ENCODE peak calls at places on chromosome 21, in nine cellular contexts. One of them, this sample, is unnamed.

GRCh38 chr21:26732442-26733221 is 112.6 kb downstream of the ADAMTS1 start:
- DNase-seq in stomach: peak; percentile 44
- DNase-seq in GM23338: peak; percentile 85
- DNase-seq in prostate gland: no peak
- DNase-seq in HL-60: no peak
- DNase-seq in H1: peak; percentile 80
- DNase-seq in SK-N-SH: peak; percentile 14
- DNase-seq in GM12878: no peak
- DNase-seq in K562: no peak
- DNase-seq in this sample: no peak

GRCh38 chr21:32190491-32191144 is 88.2 kb downstream of the MIS18A start:
- DNase-seq in stomach: no peak
- DNase-seq in GM23338: no peak
- DNase-seq in prostate gland: no peak
- DNase-seq in HL-60: no peak
- DNase-seq in H1: no peak
- DNase-seq in SK-N-SH: no peak
- DNase-seq in GM12878: peak; percentile 31
- DNase-seq in K562: no peak
- DNase-seq in this sample: no peak

GRCh38 chr21:22993822-22994574 is 1995.8 kb downstream of the NCAM2 start:
- DNase-seq in stomach: no peak
- DNase-seq in GM23338: no peak
- DNase-seq in prostate gland: no peak
- DNase-seq in HL-60: no peak
- DNase-seq in H1: no peak
- DNase-seq in SK-N-SH: no peak
- DNase-seq in GM12878: no peak
- DNase-seq in K562: no peak
- DNase-seq in this sample: no peak

GRCh38 chr21:37227071-37228002 is 39.8 kb downstream of the VPS26C start:
- DNase-seq in stomach: no peak
- DNase-seq in GM23338: no peak
- DNase-seq in prostate gland: no peak
- DNase-seq in HL-60: no peak
- DNase-seq in H1: peak; percentile 34
- DNase-seq in SK-N-SH: no peak
- DNase-seq in GM12878: no peak
- DNase-seq in K562: no peak
- DNase-seq in this sample: no peak

GRCh38 chr21:37253991-37254390 is 13.1 kb downstream of the VPS26C start:
- DNase-seq in stomach: no peak
- DNase-seq in GM23338: no peak
- DNase-seq in prostate gland: no peak
- DNase-seq in HL-60: no peak
- DNase-seq in H1: no peak
- DNase-seq in SK-N-SH: no peak
- DNase-seq in GM12878: no peak
- DNase-seq in K562: no peak
- DNase-seq in this sample: no peak

GRCh38 chr21:39715804-39716397 is 29.1 kb upstream of the IGSF5 start:
- DNase-seq in stomach: peak; percentile 65
- DNase-seq in GM23338: peak; percentile 81
- DNase-seq in prostate gland: peak; percentile 45
- DNase-seq in HL-60: peak; percentile 38
- DNase-seq in H1: peak; percentile 73
- DNase-seq in SK-N-SH: peak; percentile 54
- DNase-seq in GM12878: no peak
- DNase-seq in K562: peak; percentile 68
- DNase-seq in this sample: no peak

GRCh38 chr21:38267136-38267535 is 10.3 kb downstream of the KCNJ15 start:
- DNase-seq in stomach: no peak
- DNase-seq in GM23338: no peak
- DNase-seq in prostate gland: no peak
- DNase-seq in HL-60: no peak
- DNase-seq in H1: no peak
- DNase-seq in SK-N-SH: no peak
- DNase-seq in GM12878: no peak
- DNase-seq in K562: no peak
- DNase-seq in this sample: no peak

GRCh38 chr21:41928621-41929220 is 25.1 kb downstream of the C2CD2 start:
- DNase-seq in stomach: no peak
- DNase-seq in GM23338: no peak
- DNase-seq in prostate gland: no peak
- DNase-seq in HL-60: peak; percentile 57
- DNase-seq in H1: no peak
- DNase-seq in SK-N-SH: no peak
- DNase-seq in GM12878: peak; percentile 85
- DNase-seq in K562: no peak
- DNase-seq in this sample: peak; percentile 65

GRCh38 chr21:39014751-39015150 is 168.5 kb downstream of the PSMG1 start:
- DNase-seq in stomach: no peak
- DNase-seq in GM23338: no peak
- DNase-seq in prostate gland: no peak
- DNase-seq in HL-60: no peak
- DNase-seq in H1: no peak
- DNase-seq in SK-N-SH: no peak
- DNase-seq in GM12878: no peak
- DNase-seq in K562: no peak
- DNase-seq in this sample: no peak

GRCh38 chr21:43331962-43332458 is 94.9 kb downstream of the SIK1 start:
- DNase-seq in stomach: no peak
- DNase-seq in GM23338: no peak
- DNase-seq in prostate gland: peak; percentile 80
- DNase-seq in HL-60: no peak
- DNase-seq in H1: no peak
- DNase-seq in SK-N-SH: no peak
- DNase-seq in GM12878: no peak
- DNase-seq in K562: no peak
- DNase-seq in this sample: no peak

GRCh38 chr21:43578677-43579313 is 80.5 kb downstream of the HSF2BP start:
- DNase-seq in stomach: peak; percentile 55
- DNase-seq in GM23338: no peak
- DNase-seq in prostate gland: no peak
- DNase-seq in HL-60: no peak
- DNase-seq in H1: no peak
- DNase-seq in SK-N-SH: no peak
- DNase-seq in GM12878: no peak
- DNase-seq in K562: no peak
- DNase-seq in this sample: no peak

GRCh38 chr21:39662411-39662953 is 49.7 kb downstream of the B3GALT5 start:
- DNase-seq in stomach: no peak
- DNase-seq in GM23338: no peak
- DNase-seq in prostate gland: no peak
- DNase-seq in HL-60: no peak
- DNase-seq in H1: no peak
- DNase-seq in SK-N-SH: no peak
- DNase-seq in GM12878: no peak
- DNase-seq in K562: no peak
- DNase-seq in this sample: no peak

GRCh38 chr21:29379517-29380054 is 80.9 kb downstream of the BACH1 start:
- DNase-seq in stomach: no peak
- DNase-seq in GM23338: no peak
- DNase-seq in prostate gland: no peak
- DNase-seq in HL-60: no peak
- DNase-seq in H1: no peak
- DNase-seq in SK-N-SH: no peak
- DNase-seq in GM12878: no peak
- DNase-seq in K562: no peak
- DNase-seq in this sample: no peak

GRCh38 chr21:36613064-36613463 is 85.9 kb upstream of the SIM2 start:
- DNase-seq in stomach: peak; percentile 39
- DNase-seq in GM23338: no peak
- DNase-seq in prostate gland: peak; percentile 73
- DNase-seq in HL-60: no peak
- DNase-seq in H1: no peak
- DNase-seq in SK-N-SH: no peak
- DNase-seq in GM12878: no peak
- DNase-seq in K562: no peak
- DNase-seq in this sample: no peak

GRCh38 chr21:43346551-43346950 is 80.4 kb downstream of the SIK1 start:
- DNase-seq in stomach: no peak
- DNase-seq in GM23338: no peak
- DNase-seq in prostate gland: no peak
- DNase-seq in HL-60: no peak
- DNase-seq in H1: no peak
- DNase-seq in SK-N-SH: no peak
- DNase-seq in GM12878: no peak
- DNase-seq in K562: no peak
- DNase-seq in this sample: no peak

GRCh38 chr21:29181799-29182470 is 51.5 kb downstream of the MAP3K7CL start:
- DNase-seq in stomach: no peak
- DNase-seq in GM23338: no peak
- DNase-seq in prostate gland: peak; percentile 60
- DNase-seq in HL-60: no peak
- DNase-seq in H1: no peak
- DNase-seq in SK-N-SH: no peak
- DNase-seq in GM12878: no peak
- DNase-seq in K562: no peak
- DNase-seq in this sample: no peak

GRCh38 chr21:41611441-41611840 is 103.5 kb upstream of the TMPRSS2 start:
- DNase-seq in stomach: no peak
- DNase-seq in GM23338: no peak
- DNase-seq in prostate gland: no peak
- DNase-seq in HL-60: no peak
- DNase-seq in H1: no peak
- DNase-seq in SK-N-SH: no peak
- DNase-seq in GM12878: no peak
- DNase-seq in K562: no peak
- DNase-seq in this sample: no peak

GRCh38 chr21:37164742-37165141 is 91.7 kb downstream of the TTC3 start:
- DNase-seq in stomach: no peak
- DNase-seq in GM23338: no peak
- DNase-seq in prostate gland: no peak
- DNase-seq in HL-60: no peak
- DNase-seq in H1: no peak
- DNase-seq in SK-N-SH: no peak
- DNase-seq in GM12878: no peak
- DNase-seq in K562: no peak
- DNase-seq in this sample: no peak

GRCh38 chr21:40640427-40640826 is 206.5 kb downstream of the DSCAM start:
- DNase-seq in stomach: no peak
- DNase-seq in GM23338: no peak
- DNase-seq in prostate gland: no peak
- DNase-seq in HL-60: no peak
- DNase-seq in H1: no peak
- DNase-seq in SK-N-SH: no peak
- DNase-seq in GM12878: no peak
- DNase-seq in K562: no peak
- DNase-seq in this sample: no peak

GRCh38 chr21:41952568-41953248 is 1.1 kb downstream of the C2CD2 start:
- DNase-seq in stomach: no peak
- DNase-seq in GM23338: peak; percentile 49
- DNase-seq in prostate gland: no peak
- DNase-seq in HL-60: peak; percentile 22
- DNase-seq in H1: no peak
- DNase-seq in SK-N-SH: no peak
- DNase-seq in GM12878: no peak
- DNase-seq in K562: no peak
- DNase-seq in this sample: peak; percentile 65

DNA sequence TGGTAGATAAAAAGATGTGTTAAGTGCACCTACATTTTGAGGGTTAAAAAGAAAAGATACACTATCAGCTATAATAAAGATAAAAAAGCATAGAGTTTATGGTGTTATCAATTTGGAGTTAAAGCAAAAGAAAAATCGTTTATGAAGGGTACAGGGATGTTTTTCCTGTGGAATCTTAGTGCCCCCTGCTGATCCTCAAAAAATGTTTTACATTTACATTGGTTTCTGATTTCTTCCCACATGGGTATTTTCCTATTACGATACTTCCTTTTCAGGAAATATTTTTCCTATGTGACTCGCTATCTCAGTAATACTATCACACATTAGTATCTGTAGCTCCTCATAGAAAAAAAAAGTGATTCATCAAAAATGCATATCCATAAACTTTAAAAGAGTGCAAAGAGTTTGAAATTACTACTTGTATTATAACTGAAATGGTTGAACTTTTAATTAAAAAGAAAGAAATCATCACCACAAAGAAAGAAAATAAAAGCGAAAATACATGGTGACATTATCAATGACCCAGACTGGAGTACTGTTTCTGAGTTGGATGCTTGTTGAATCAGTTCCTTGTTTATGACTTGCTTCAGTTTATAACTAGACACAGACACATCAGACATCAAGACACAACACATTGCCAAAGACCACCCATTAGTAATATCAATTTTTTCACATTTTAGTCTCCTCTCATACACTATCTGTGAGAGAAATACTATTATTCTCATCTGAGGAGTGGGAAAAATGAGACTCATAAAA is 293.2 kb downstream of the MRPL39 start:
- DNase-seq in stomach: no peak
- DNase-seq in GM23338: no peak
- DNase-seq in prostate gland: no peak
- DNase-seq in HL-60: no peak
- DNase-seq in H1: no peak
- DNase-seq in SK-N-SH: peak; percentile 23
- DNase-seq in GM12878: no peak
- DNase-seq in K562: no peak
- DNase-seq in this sample: no peak
- H3K4me3 ChIP-seq in stomach: no peak overlapping the region
- H3K4me3 ChIP-seq in GM23338: no peak overlapping the region
- H3K4me3 ChIP-seq in prostate gland: no peak overlapping the region
- H3K4me3 ChIP-seq in HL-60: no peak overlapping the region
- H3K4me3 ChIP-seq in H1: no peak overlapping the region
- H3K4me3 ChIP-seq in SK-N-SH: peak overlapping the region; percentile 13
- H3K4me3 ChIP-seq in GM12878: no peak overlapping the region
- H3K4me3 ChIP-seq in K562: no peak overlapping the region
- H3K4me3 ChIP-seq in this sample: no peak overlapping the region

GRCh38 chr21:24436236-24436635 is 1171.0 kb downstream of the MRPL39 start:
- DNase-seq in stomach: no peak
- DNase-seq in GM23338: no peak
- DNase-seq in prostate gland: peak; percentile 64
- DNase-seq in HL-60: no peak
- DNase-seq in H1: no peak
- DNase-seq in SK-N-SH: no peak
- DNase-seq in GM12878: no peak
- DNase-seq in K562: no peak
- DNase-seq in this sample: no peak
- TF ChIP-seq POLR2AphosphoS5 in stomach: no peak
- TF ChIP-seq POLR2AphosphoS5 in GM23338: no peak
- TF ChIP-seq POLR2AphosphoS5 in prostate gland: peak; percentile 55
- TF ChIP-seq POLR2AphosphoS5 in HL-60: no peak
- TF ChIP-seq POLR2AphosphoS5 in H1: no peak
- TF ChIP-seq POLR2AphosphoS5 in SK-N-SH: no peak
- TF ChIP-seq POLR2AphosphoS5 in GM12878: no peak
- TF ChIP-seq POLR2AphosphoS5 in K562: no peak
- TF ChIP-seq POLR2AphosphoS5 in this sample: no peak

GRCh38 chr21:44816761-44817505 is 929 bp downstream of the SUMO3 start:
- DNase-seq in stomach: no peak
- DNase-seq in GM23338: no peak
- DNase-seq in prostate gland: no peak
- DNase-seq in HL-60: no peak
- DNase-seq in H1: no peak
- DNase-seq in SK-N-SH: peak; percentile 40
- DNase-seq in GM12878: no peak
- DNase-seq in K562: no peak
- DNase-seq in this sample: no peak
- H3K4me3 ChIP-seq in stomach: peak overlapping the region; percentile 73
- H3K4me3 ChIP-seq in GM23338: peak overlapping the region; percentile 79
- H3K4me3 ChIP-seq in prostate gland: peak overlapping the region; percentile 83
- H3K4me3 ChIP-seq in HL-60: peak overlapping the region; percentile 83
- H3K4me3 ChIP-seq in H1: peak overlapping the region; percentile 81
- H3K4me3 ChIP-seq in SK-N-SH: peak overlapping the region; percentile 87
- H3K4me3 ChIP-seq in GM12878: peak overlapping the region; percentile 90
- H3K4me3 ChIP-seq in K562: peak overlapping the region; percentile 71
- H3K4me3 ChIP-seq in this sample: peak overlapping the region; percentile 53

GRCh38 chr21:46229133-46229922 is 754 bp upstream of the LSS start:
- DNase-seq in stomach: no peak
- DNase-seq in GM23338: peak; percentile 30
- DNase-seq in prostate gland: no peak
- DNase-seq in HL-60: peak; percentile 5
- DNase-seq in H1: no peak
- DNase-seq in SK-N-SH: peak; percentile 86
- DNase-seq in GM12878: no peak
- DNase-seq in K562: peak; percentile 87
- DNase-seq in this sample: peak; percentile 94
- TF ChIP-seq POLR2AphosphoS5 in stomach: no peak
- TF ChIP-seq POLR2AphosphoS5 in GM23338: peak; percentile 44
- TF ChIP-seq POLR2AphosphoS5 in prostate gland: no peak
- TF ChIP-seq POLR2AphosphoS5 in HL-60: peak; percentile 12
- TF ChIP-seq POLR2AphosphoS5 in H1: peak; percentile 52
- TF ChIP-seq POLR2AphosphoS5 in SK-N-SH: no peak
- TF ChIP-seq POLR2AphosphoS5 in GM12878: no peak
- TF ChIP-seq POLR2AphosphoS5 in K562: peak; percentile 67
- TF ChIP-seq POLR2AphosphoS5 in this sample: no peak